ENCODE peak calls at places on chromosomes 12 and 14, in nine cellular contexts. L is pancreas, D is H7, R is aorta, N is iPS DF 6.9, S is mammary epithelial cell, T is fibroblast of lung, B is body of pancreas, X is upper lobe of right lung. Q is an unnamed sample.

GRCh38 chr14:52950410-52950897 is 396 bp downstream of the FERMT2 start:
- DNase-seq in S (peak; percentile 56), R (peak; percentile 86), N (no peak), X (peak; percentile 77), L (peak; percentile 81), B (peak; percentile 59), T (peak; percentile 50), D (peak; percentile 83), Q (no peak)

GRCh38 chr14:104819361-104819771 is 18.5 kb downstream of the ZBTB42 start:
- DNase-seq in N (no peak), S (no peak), X (peak; percentile 55), D (peak; percentile 26), R (no peak), L (peak; percentile 45), T (no peak), B (no peak), Q (no peak)

GRCh38 chr14:21191261-21191808 is 35.5 kb upstream of the OR5AU1 start:
- DNase-seq in N (no peak), S (no peak), T (no peak), B (no peak), L (no peak), R (no peak), X (no peak), D (peak; percentile 11), Q (no peak)

GRCh38 chr12:101277443-101277842 is 2.5 kb upstream of the UTP20 start:
- DNase-seq in T (no peak), S (no peak), X (no peak), N (no peak), L (no peak), D (no peak), R (no peak), B (no peak), Q (no peak)

GRCh38 chr14:90828642-90829487 is 12.6 kb upstream of the TTC7B start:
- DNase-seq in X (peak; percentile 31), S (no peak), N (no peak), L (no peak), T (no peak), D (no peak), R (no peak), B (no peak), Q (no peak)

GRCh38 chr12:113766880-113767878 is 198.9 kb downstream of the RBM19 start:
- DNase-seq in X (no peak), S (peak; percentile 49), D (no peak), B (no peak), L (no peak), R (no peak), N (no peak), T (peak; percentile 36), Q (peak; percentile 75)

GRCh38 chr14:35878272-35879140 is 52.4 kb downstream of the BRMS1L start:
- DNase-seq in X (no peak), B (peak; percentile 9), S (peak; percentile 72), L (no peak), D (no peak), T (peak; percentile 95), R (no peak), N (no peak), Q (peak; percentile 58)

GRCh38 chr12:89566615-89567014 is 40.8 kb upstream of the POC1B start:
- DNase-seq in D (no peak), T (no peak), R (no peak), S (peak; percentile 95), N (no peak), X (no peak), B (no peak), L (no peak), Q (peak; percentile 37)

GRCh38 chr12:211639-212382 is 2.1 kb downstream of the SLC6A12 start:
- DNase-seq in L (no peak), B (no peak), S (no peak), T (no peak), N (no peak), R (peak; percentile 67), D (no peak), X (no peak), Q (no peak)

GRCh38 chr12:112450725-112451124 is 32.0 kb downstream of the PTPN11 start:
- DNase-seq in R (no peak), N (no peak), S (no peak), X (no peak), D (no peak), T (no peak), L (no peak), B (no peak), Q (no peak)

GRCh38 chr14:60965402-60965801 is 15.5 kb downstream of the TRMT5 start:
- DNase-seq in X (no peak), S (peak; percentile 55), B (no peak), N (no peak), L (no peak), T (peak; percentile 94), D (no peak), R (no peak), Q (no peak)

GRCh38 chr14:91744068-91744480 is 12.2 kb upstream of the CATSPERB start:
- DNase-seq in N (no peak), S (no peak), X (no peak), D (no peak), L (no peak), R (no peak), B (peak; percentile 63), T (no peak), Q (no peak)

GRCh38 chr14:73173092-73173735 is 36.9 kb downstream of the PSEN1 start:
- DNase-seq in D (no peak), R (no peak), L (no peak), N (no peak), X (no peak), T (peak; percentile 79), S (peak; percentile 9), B (no peak), Q (peak; percentile 10)

GRCh38 chr14:97719931-97720330 is 922.7 kb downstream of the VRK1 start:
- DNase-seq in S (no peak), N (no peak), T (no peak), D (no peak), R (no peak), X (no peak), B (no peak), L (no peak), Q (no peak)

GRCh38 chr14:97719043-97719442 is 921.9 kb downstream of the VRK1 start:
- DNase-seq in N (no peak), R (no peak), T (no peak), B (no peak), L (no peak), X (no peak), D (no peak), S (no peak), Q (no peak)

GRCh38 chr14:97723321-97723720 is 926.1 kb downstream of the VRK1 start:
- DNase-seq in B (no peak), D (no peak), T (no peak), R (no peak), N (no peak), S (no peak), X (no peak), L (no peak), Q (no peak)

GRCh38 chr14:97726661-97727060 is 929.5 kb downstream of the VRK1 start:
- DNase-seq in B (no peak), X (no peak), D (no peak), S (no peak), N (no peak), L (no peak), T (no peak), R (no peak), Q (no peak)

GRCh38 chr14:97723834-97724770 is 926.9 kb downstream of the VRK1 start:
- DNase-seq in L (no peak), R (no peak), D (no peak), N (no peak), T (no peak), B (no peak), S (no peak), X (no peak), Q (no peak)
- H3K4me3 ChIP-seq in L (no peak overlapping the region), R (no peak overlapping the region), D (no peak overlapping the region), N (no peak overlapping the region), T (no peak overlapping the region), B (no peak overlapping the region), S (no peak overlapping the region), X (no peak overlapping the region), Q (no peak overlapping the region)

DNA sequence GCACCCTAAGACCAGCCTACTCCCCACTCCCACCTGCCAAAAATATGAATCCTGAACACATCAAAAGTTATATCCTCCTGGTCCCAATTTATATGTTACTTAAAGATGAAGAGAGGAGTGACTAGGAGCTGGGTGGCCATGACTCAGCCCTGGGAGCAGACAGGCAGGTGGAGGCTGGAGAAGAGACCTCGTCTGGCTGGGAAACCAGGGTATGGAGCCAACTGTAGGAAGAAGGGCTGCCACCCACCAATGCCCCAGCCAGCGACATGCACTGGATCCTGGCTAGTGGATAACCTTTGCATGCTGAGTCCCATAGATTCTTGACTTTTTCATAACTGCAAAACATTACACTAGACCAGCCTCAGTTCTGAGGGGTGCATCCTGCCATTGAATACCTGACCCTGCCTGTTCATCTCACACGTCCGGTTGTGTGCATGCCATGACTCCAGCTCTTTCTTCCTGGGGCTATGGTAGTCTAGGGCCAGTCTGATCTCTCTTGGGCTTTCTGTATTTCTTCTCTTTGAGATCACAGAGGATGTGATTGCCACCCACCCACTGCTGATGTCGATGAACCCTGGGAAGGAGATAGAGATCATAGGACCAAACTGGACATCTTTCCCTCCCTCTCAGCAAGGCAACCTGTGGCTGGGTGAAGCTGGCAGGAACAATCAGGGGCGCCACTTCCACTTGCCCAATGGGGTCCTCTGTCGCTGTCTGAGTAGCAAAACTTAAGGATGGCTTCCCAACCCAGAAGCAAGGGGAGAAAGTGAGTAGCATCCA is 69.6 kb upstream of the DDX11 start:
- DNase-seq in N (no peak), D (peak; percentile 18), S (no peak), T (no peak), L (peak; percentile 26), X (peak; percentile 34), B (no peak), R (peak; percentile 60), Q (no peak)
- H3K4me3 ChIP-seq in N (no peak overlapping the region), D (no peak overlapping the region), S (no peak overlapping the region), T (no peak overlapping the region), L (no peak overlapping the region), X (no peak overlapping the region), B (no peak overlapping the region), R (no peak overlapping the region), Q (no peak overlapping the region)

DNA sequence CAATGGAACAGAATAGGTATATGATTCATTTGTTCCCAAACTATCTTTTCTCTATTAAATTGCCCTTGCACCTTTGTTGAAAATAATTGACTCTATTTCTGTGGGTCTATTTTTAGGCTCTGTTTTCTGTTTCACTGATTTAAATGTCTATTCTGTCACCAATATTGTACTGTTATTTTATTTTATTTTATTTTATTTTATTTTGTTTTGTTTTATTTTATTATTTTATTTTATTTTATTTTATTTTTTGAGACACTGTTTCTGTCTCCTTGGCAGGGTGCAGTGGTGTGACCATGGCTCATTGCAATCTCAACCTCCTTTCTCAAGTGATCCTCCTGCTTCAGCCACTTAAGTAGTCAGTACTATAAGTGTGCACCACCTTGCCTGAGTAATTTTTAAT is 34.9 kb downstream of the OR4N2 start:
- DNase-seq in D (no peak), T (no peak), X (no peak), N (no peak), S (no peak), B (no peak), L (no peak), R (no peak), Q (no peak)
- H3K4me3 ChIP-seq in D (no peak overlapping the region), T (no peak overlapping the region), X (no peak overlapping the region), N (no peak overlapping the region), S (no peak overlapping the region), B (no peak overlapping the region), L (no peak overlapping the region), R (no peak overlapping the region), Q (no peak overlapping the region)

DNA sequence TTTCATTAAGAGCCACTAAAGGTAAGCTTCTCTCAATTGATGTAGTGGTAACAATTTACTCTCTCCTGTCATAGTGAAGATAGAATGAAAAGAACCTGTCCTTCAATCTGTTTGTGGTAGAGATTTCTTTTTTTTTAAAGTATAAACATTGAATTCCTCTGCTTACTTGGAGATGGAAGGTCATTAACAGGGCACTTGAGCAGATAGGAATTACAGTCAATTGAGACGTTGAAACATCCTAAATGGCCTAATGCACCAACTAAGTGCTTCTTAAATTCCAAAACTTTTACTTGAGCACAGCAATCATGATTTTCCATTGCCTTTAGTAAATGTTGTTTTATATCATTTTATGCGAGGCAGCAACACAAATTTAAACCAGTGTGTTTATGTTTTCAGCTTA is 241.4 kb downstream of the FOXG1 start:
- DNase-seq in T (no peak), L (no peak), N (no peak), R (no peak), S (no peak), B (no peak), X (no peak), D (no peak), Q (no peak)
- H3K4me3 ChIP-seq in T (no peak overlapping the region), L (no peak overlapping the region), N (no peak overlapping the region), R (no peak overlapping the region), S (no peak overlapping the region), B (no peak overlapping the region), X (no peak overlapping the region), D (no peak overlapping the region), Q (no peak overlapping the region)

Q was measured in kidney epithelial cell.